ENCODE peak calls at places on chromosomes 7 and 10, in five cellular contexts. Q is HepG2, S is upper lobe of left lung, J is GM12878, Z is K562. P is an unnamed sample.

GRCh38 chr7:54705436-54705835 is 53.6 kb downstream of the SEC61G start:
- ATAC-seq in Q (no peak), S (no peak), J (peak; percentile 71), Z (no peak), P (no peak)

GRCh38 chr7:127793582-127793981 is 141.6 kb downstream of the SND1 start:
- ATAC-seq in Q (no peak), S (peak; percentile 32), J (peak; percentile 54), Z (no peak), P (no peak)

GRCh38 chr10:3494131-3494878 is 290.7 kb downstream of the KLF6 start:
- ATAC-seq in Q (no peak), S (peak; percentile 60), J (no peak), Z (no peak), P (peak; percentile 73)

GRCh38 chr10:117462424-117462792 is 80.1 kb upstream of the EMX2 start:
- ATAC-seq in Q (peak; percentile 72), S (no peak), J (no peak), Z (peak; percentile 64), P (no peak)

GRCh38 chr7:111486472-111487142 is 75.7 kb downstream of the IMMP2L start:
- ATAC-seq in Q (peak; percentile 46), S (peak; percentile 73), J (peak; percentile 72), Z (peak; percentile 90), P (no peak)

GRCh38 chr10:132514841-132515521 is 22.6 kb upstream of the INPP5A start:
- ATAC-seq in Q (no peak), S (no peak), J (peak; percentile 62), Z (no peak), P (no peak)

GRCh38 chr10:77742172-77742571 is 104.6 kb upstream of the KCNMA1 start:
- ATAC-seq in Q (no peak), S (no peak), J (no peak), Z (no peak), P (no peak)

GRCh38 chr10:43342279-43343125 is 28.9 kb upstream of the FXYD4 start:
- ATAC-seq in Q (no peak), S (no peak), J (no peak), Z (peak; percentile 63), P (no peak)

GRCh38 chr7:42932861-42933591 is 850 bp downstream of the MRPL32 start:
- ATAC-seq in Q (peak; percentile 68), S (peak; percentile 38), J (peak; percentile 46), Z (peak; percentile 61), P (no peak)

GRCh38 chr10:128481152-128481551 is 354.9 kb upstream of the MKI67 start:
- ATAC-seq in Q (no peak), S (no peak), J (no peak), Z (no peak), P (no peak)

GRCh38 chr10:93403152-93403551 is 79.0 kb downstream of the MYOF start:
- ATAC-seq in Q (no peak), S (no peak), J (no peak), Z (no peak), P (no peak)

GRCh38 chr7:143407296-143408246 is 1.1 kb downstream of the EPHA1 start:
- ATAC-seq in Q (peak; percentile 56), S (peak; percentile 3), J (peak; percentile 32), Z (peak; percentile 17), P (no peak)

GRCh38 chr10:101444058-101444457 is 90.1 kb downstream of the BTRC start:
- ATAC-seq in Q (no peak), S (no peak), J (peak; percentile 42), Z (no peak), P (no peak)

GRCh38 chr10:5575482-5576153 is 50.9 kb downstream of the CALML3 start:
- ATAC-seq in Q (no peak), S (peak; percentile 68), J (no peak), Z (no peak), P (peak; percentile 60)

GRCh38 chr7:14734839-14735321 is 167.7 kb downstream of the DGKB start:
- ATAC-seq in Q (no peak), S (no peak), J (peak; percentile 58), Z (no peak), P (no peak)

GRCh38 chr7:142133740-142134148 is 22.2 kb downstream of the MGAM2 start:
- ATAC-seq in Q (no peak), S (no peak), J (no peak), Z (no peak), P (no peak)

GRCh38 chr10:126110434-126110833 is 214.1 kb downstream of the FANK1 start:
- ATAC-seq in Q (no peak), S (peak; percentile 88), J (no peak), Z (no peak), P (no peak)

GRCh38 chr10:1672001-1672781 is 65.1 kb downstream of the ADARB2 start:
- ATAC-seq in Q (no peak), S (no peak), J (no peak), Z (no peak), P (no peak)

GRCh38 chr7:31020652-31021051 is 31.5 kb upstream of the ADCYAP1R1 start:
- ATAC-seq in Q (no peak), S (no peak), J (no peak), Z (no peak), P (no peak)

GRCh38 chr10:74384615-74385213 is 233.7 kb downstream of the ADK start:
- ATAC-seq in Q (no peak), S (no peak), J (peak; percentile 49), Z (no peak), P (no peak)

GRCh38 chr7:2972531-2973161 is 71.0 kb downstream of the CARD11 start:
- ATAC-seq in Q (no peak), S (no peak), J (peak; percentile 47), Z (no peak), P (no peak)

DNA sequence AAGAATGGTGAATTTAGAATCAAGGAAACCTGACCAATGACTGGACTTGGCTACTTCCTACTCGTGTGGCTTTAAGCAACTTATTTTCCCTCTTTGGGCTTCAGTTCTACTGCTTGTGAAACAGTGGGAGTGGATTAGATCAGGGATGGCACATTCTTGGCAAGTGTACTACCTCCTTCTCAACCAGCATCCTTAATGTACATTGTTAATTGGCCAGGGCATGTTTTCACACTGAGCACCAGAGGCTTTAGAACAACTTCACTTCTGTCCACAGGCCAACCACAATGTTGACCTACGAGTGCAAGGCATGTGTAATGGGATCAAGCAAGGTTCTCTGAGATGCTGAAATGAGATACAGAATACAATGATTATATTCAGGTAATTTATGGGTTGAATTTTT is 315.3 kb downstream of the ADRA2A start:
- ATAC-seq in Q (no peak), S (no peak), J (no peak), Z (no peak), P (no peak)
- TF ChIP-seq POLR2AphosphoS5 in Q (no peak), S (no peak), J (no peak), Z (no peak), P (no peak)

GRCh38 chr7:50534690-50535290 is 30.4 kb downstream of the DDC start:
- ATAC-seq in Q (peak; percentile 86), S (peak; percentile 41), J (no peak), Z (peak; percentile 95), P (no peak)
- TF ChIP-seq EP300 in Q (no peak), S (no peak), J (no peak), Z (peak; percentile 84), P (no peak)

GRCh38 chr10:26311383-26311940 is 94.9 kb downstream of the GAD2 start:
- ATAC-seq in Q (peak; percentile 55), S (no peak), J (no peak), Z (no peak), P (no peak)
- TF ChIP-seq POLR2AphosphoS5 in Q (no peak), S (no peak), J (no peak), Z (no peak), P (no peak)

GRCh38 chr7:79244482-79244881 is 209.0 kb downstream of the MAGI2 start:
- ATAC-seq in Q (no peak), S (no peak), J (no peak), Z (no peak), P (no peak)

GRCh38 chr7:79241288-79242055 is 212.0 kb downstream of the MAGI2 start:
- ATAC-seq in Q (no peak), S (peak; percentile 69), J (no peak), Z (no peak), P (no peak)

GRCh38 chr7:79236352-79237028 is 217.0 kb downstream of the MAGI2 start:
- ATAC-seq in Q (no peak), S (no peak), J (no peak), Z (no peak), P (no peak)

GRCh38 chr7:79245623-79246249 is 207.7 kb downstream of the MAGI2 start:
- ATAC-seq in Q (peak; percentile 61), S (peak; percentile 32), J (no peak), Z (no peak), P (no peak)

GRCh38 chr7:79240413-79240812 is 213.1 kb downstream of the MAGI2 start:
- ATAC-seq in Q (no peak), S (no peak), J (no peak), Z (no peak), P (no peak)
- TF ChIP-seq EP300 in Q (no peak), S (no peak), J (no peak), Z (no peak), P (no peak)

GRCh38 chr10:119305860-119306513 is 98.6 kb downstream of the GRK5 start:
- ATAC-seq in Q (no peak), S (peak; percentile 73), J (peak; percentile 85), Z (peak; percentile 89), P (peak; percentile 86)
- TF ChIP-seq POLR2AphosphoS5 in Q (no peak), S (peak; percentile 59), J (peak; percentile 87), Z (peak; percentile 54), P (peak; percentile 90)

DNA sequence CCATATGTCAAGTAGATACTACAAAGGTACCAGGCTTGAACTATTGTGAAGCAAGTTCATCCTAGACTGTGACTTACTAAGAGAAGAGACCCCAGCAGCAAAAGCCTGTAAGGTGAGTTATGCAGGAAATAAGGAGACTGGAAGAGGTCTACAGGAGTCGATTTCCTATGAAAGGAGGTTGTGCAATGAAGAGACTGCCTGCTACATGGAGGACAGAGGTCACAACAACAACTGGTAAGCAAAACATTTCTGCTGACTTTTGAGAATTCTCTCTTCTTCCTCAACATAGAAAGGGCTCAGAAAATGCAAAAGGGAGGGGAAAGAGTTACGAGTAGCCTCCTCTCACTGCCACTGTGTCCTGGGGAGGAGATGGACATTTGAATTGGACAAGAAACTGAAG is 42.4 kb downstream of the PDK4 start:
- ATAC-seq in Q (no peak), S (peak; percentile 3), J (no peak), Z (no peak), P (no peak)
- TF ChIP-seq EP300 in Q (no peak), S (no peak), J (no peak), Z (no peak), P (no peak)

DNA sequence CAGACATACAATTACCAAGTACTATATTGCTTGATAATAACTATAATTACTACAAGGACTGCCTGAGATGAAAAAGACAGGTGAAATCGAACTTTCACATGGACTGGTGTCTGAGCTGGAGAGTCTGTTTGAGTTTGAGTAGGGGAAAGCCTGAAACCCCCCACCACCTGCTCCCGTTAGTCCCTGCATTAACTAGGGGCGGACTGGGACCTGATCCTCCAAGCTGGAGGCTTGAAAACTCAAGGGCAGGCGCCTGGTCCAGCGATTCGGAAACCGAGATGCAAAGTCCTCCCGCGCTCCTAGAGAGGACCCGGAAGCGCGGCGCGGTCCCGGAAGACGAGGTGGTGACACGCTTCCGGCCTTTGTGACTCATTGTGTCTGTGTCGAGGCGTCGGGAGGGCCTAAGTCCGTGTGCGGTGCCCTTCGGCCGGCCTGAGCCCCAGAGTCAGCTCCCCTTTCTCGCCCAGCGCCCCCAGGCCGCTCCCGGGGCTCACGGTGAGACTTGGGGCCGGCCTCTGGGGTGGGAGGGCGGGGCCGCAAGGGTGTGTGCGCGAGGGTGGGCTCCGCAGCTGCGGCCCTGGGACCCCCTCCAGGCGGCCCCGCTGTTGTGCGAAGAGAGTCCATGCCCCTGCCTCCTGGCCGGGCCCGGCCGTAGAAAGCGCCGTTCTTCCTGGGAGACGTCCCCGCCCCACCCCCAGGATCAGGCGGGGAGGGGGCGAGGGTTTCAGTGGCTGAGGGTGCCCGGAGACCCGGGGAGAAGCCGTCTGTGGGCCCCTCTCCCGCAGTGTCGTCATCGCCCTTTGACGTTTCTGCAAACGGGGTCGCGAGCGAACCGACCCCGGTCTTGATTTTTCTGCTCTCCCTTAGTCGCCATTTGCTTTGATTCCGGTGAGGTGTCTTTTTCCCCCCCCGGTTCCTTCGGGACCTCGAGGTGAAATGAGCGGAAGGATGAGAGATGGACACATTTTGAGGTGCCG is at the start of gene ZKSCAN1:
- ATAC-seq in Q (peak; percentile 94), S (peak; percentile 99), J (peak; percentile 98), Z (peak; percentile 97), P (peak; percentile 97)
- TF ChIP-seq POLR2AphosphoS5 in Q (peak; percentile 86), S (peak; percentile 98), J (peak; percentile 95), Z (peak; percentile 98), P (peak; percentile 97)

P was measured in gastroesophageal sphincter.